ENCODE peak calls at places on chromosome 11, in five cellular contexts. One of them, this sample, is unnamed.

GRCh38 chr11:130299978-130300377 is 14.7 kb downstream of the ZBTB44 start:
- DNase-seq in cardiac muscle cell: no peak
- DNase-seq in A549: no peak
- DNase-seq in psoas muscle: no peak
- DNase-seq in heart left ventricle: no peak
- DNase-seq in this sample: no peak

GRCh38 chr11:128796275-128796674 is 70.8 kb downstream of the KCNJ1 start:
- DNase-seq in psoas muscle: no peak
- DNase-seq in cardiac muscle cell: peak; percentile 42
- DNase-seq in heart left ventricle: no peak
- DNase-seq in A549: no peak
- DNase-seq in this sample: no peak

GRCh38 chr11:56706486-56706885 is 7.6 kb downstream of the OR9G1 start:
- DNase-seq in cardiac muscle cell: no peak
- DNase-seq in psoas muscle: no peak
- DNase-seq in A549: no peak
- DNase-seq in heart left ventricle: no peak
- DNase-seq in this sample: no peak

GRCh38 chr11:88103337-88104206 is 71.7 kb downstream of the RAB38 start:
- DNase-seq in psoas muscle: no peak
- DNase-seq in cardiac muscle cell: peak; percentile 77
- DNase-seq in heart left ventricle: peak; percentile 8
- DNase-seq in A549: peak; percentile 58
- DNase-seq in this sample: no peak

GRCh38 chr11:126162286-126163030 is 49.0 kb downstream of the RPUSD4 start:
- DNase-seq in heart left ventricle: no peak
- DNase-seq in psoas muscle: no peak
- DNase-seq in A549: no peak
- DNase-seq in cardiac muscle cell: no peak
- DNase-seq in this sample: no peak

GRCh38 chr11:61971177-61972111 is 4.0 kb upstream of the FTH1 start:
- DNase-seq in A549: peak; percentile 88
- DNase-seq in heart left ventricle: peak; percentile 99
- DNase-seq in psoas muscle: peak; percentile 98
- DNase-seq in cardiac muscle cell: peak; percentile 100
- DNase-seq in this sample: peak; percentile 98

GRCh38 chr11:101446726-101447125 is 137.1 kb downstream of the TRPC6 start:
- DNase-seq in psoas muscle: no peak
- DNase-seq in heart left ventricle: no peak
- DNase-seq in A549: no peak
- DNase-seq in cardiac muscle cell: no peak
- DNase-seq in this sample: no peak

GRCh38 chr11:92550411-92550810 is 325.8 kb downstream of the FAT3 start:
- DNase-seq in psoas muscle: no peak
- DNase-seq in A549: no peak
- DNase-seq in cardiac muscle cell: no peak
- DNase-seq in heart left ventricle: peak; percentile 10
- DNase-seq in this sample: no peak

GRCh38 chr11:90134420-90135003 is at the start of gene NAALAD2:
- DNase-seq in cardiac muscle cell: peak; percentile 80
- DNase-seq in heart left ventricle: peak; percentile 22
- DNase-seq in A549: peak; percentile 2
- DNase-seq in psoas muscle: peak; percentile 39
- DNase-seq in this sample: peak; percentile 3

GRCh38 chr11:65488273-65489058 is 10.4 kb upstream of the MALAT1 start:
- DNase-seq in cardiac muscle cell: peak; percentile 57
- DNase-seq in A549: no peak
- DNase-seq in psoas muscle: peak; percentile 65
- DNase-seq in heart left ventricle: peak; percentile 50
- DNase-seq in this sample: peak; percentile 14

GRCh38 chr11:95985174-95985808 is 61.4 kb upstream of the MTMR2 start:
- DNase-seq in cardiac muscle cell: peak; percentile 56
- DNase-seq in psoas muscle: no peak
- DNase-seq in A549: no peak
- DNase-seq in heart left ventricle: no peak
- DNase-seq in this sample: no peak

GRCh38 chr11:67698247-67698646 is 23.8 kb upstream of the ALDH3B2 start:
- DNase-seq in A549: peak; percentile 34
- DNase-seq in cardiac muscle cell: no peak
- DNase-seq in heart left ventricle: no peak
- DNase-seq in psoas muscle: no peak
- DNase-seq in this sample: no peak

GRCh38 chr11:106986261-106986660 is 32.0 kb downstream of the GUCY1A2 start:
- DNase-seq in cardiac muscle cell: peak; percentile 59
- DNase-seq in A549: no peak
- DNase-seq in psoas muscle: no peak
- DNase-seq in heart left ventricle: no peak
- DNase-seq in this sample: no peak

GRCh38 chr11:95991545-95991944 is 67.6 kb upstream of the MTMR2 start:
- DNase-seq in A549: no peak
- DNase-seq in heart left ventricle: no peak
- DNase-seq in cardiac muscle cell: no peak
- DNase-seq in psoas muscle: no peak
- DNase-seq in this sample: no peak

GRCh38 chr11:16739326-16739875 is 954 bp downstream of the C11orf58 start:
- DNase-seq in cardiac muscle cell: peak; percentile 46
- DNase-seq in A549: peak; percentile 25
- DNase-seq in heart left ventricle: no peak
- DNase-seq in psoas muscle: no peak
- DNase-seq in this sample: no peak

GRCh38 chr11:116714902-116715301 is 57.9 kb downstream of the BUD13 start:
- DNase-seq in A549: no peak
- DNase-seq in psoas muscle: no peak
- DNase-seq in heart left ventricle: no peak
- DNase-seq in cardiac muscle cell: no peak
- DNase-seq in this sample: no peak

GRCh38 chr11:2885676-2886081 is at the start of gene CDKN1C:
- DNase-seq in psoas muscle: peak; percentile 89
- DNase-seq in cardiac muscle cell: peak; percentile 93
- DNase-seq in heart left ventricle: peak; percentile 89
- DNase-seq in A549: peak; percentile 78
- DNase-seq in this sample: peak; percentile 82

GRCh38 chr11:95502522-95502921 is 271.5 kb upstream of the SESN3 start:
- DNase-seq in heart left ventricle: no peak
- DNase-seq in psoas muscle: no peak
- DNase-seq in A549: no peak
- DNase-seq in cardiac muscle cell: no peak
- DNase-seq in this sample: no peak

GRCh38 chr11:72223615-72224586 is 666 bp upstream of the INPPL1 start:
- DNase-seq in cardiac muscle cell: peak; percentile 77
- DNase-seq in heart left ventricle: peak; percentile 81
- DNase-seq in A549: no peak
- DNase-seq in psoas muscle: peak; percentile 79
- DNase-seq in this sample: peak; percentile 74

GRCh38 chr11:16148301-16148787 is 208.0 kb downstream of the SOX6 start:
- DNase-seq in psoas muscle: no peak
- DNase-seq in A549: no peak
- DNase-seq in heart left ventricle: peak; percentile 23
- DNase-seq in cardiac muscle cell: peak; percentile 61
- DNase-seq in this sample: no peak

GRCh38 chr11:17256512-17256911 is 20.0 kb upstream of the NUCB2 start:
- DNase-seq in heart left ventricle: no peak
- DNase-seq in cardiac muscle cell: peak; percentile 98
- DNase-seq in psoas muscle: no peak
- DNase-seq in A549: no peak
- DNase-seq in this sample: no peak

GRCh38 chr11:9756878-9757277 is 93.0 kb downstream of the SWAP70 start:
- DNase-seq in psoas muscle: no peak
- DNase-seq in A549: no peak
- DNase-seq in cardiac muscle cell: no peak
- DNase-seq in heart left ventricle: no peak
- DNase-seq in this sample: no peak

GRCh38 chr11:9759519-9760179 is 95.8 kb downstream of the SWAP70 start:
- DNase-seq in heart left ventricle: peak; percentile 81
- DNase-seq in A549: peak; percentile 93
- DNase-seq in cardiac muscle cell: peak; percentile 97
- DNase-seq in psoas muscle: peak; percentile 88
- DNase-seq in this sample: peak; percentile 90

GRCh38 chr11:9760180-9760550 is 96.3 kb downstream of the SWAP70 start:
- DNase-seq in heart left ventricle: peak; percentile 91
- DNase-seq in cardiac muscle cell: peak; percentile 97
- DNase-seq in A549: no peak
- DNase-seq in psoas muscle: peak; percentile 92
- DNase-seq in this sample: peak; percentile 72

GRCh38 chr11:9757809-9758675 is 94.2 kb downstream of the SWAP70 start:
- DNase-seq in heart left ventricle: peak; percentile 91
- DNase-seq in psoas muscle: peak; percentile 89
- DNase-seq in A549: peak; percentile 92
- DNase-seq in cardiac muscle cell: peak; percentile 86
- DNase-seq in this sample: peak; percentile 67

GRCh38 chr11:9758676-9759518 is 95.0 kb downstream of the SWAP70 start:
- DNase-seq in psoas muscle: peak; percentile 87
- DNase-seq in heart left ventricle: peak; percentile 84
- DNase-seq in A549: peak; percentile 71
- DNase-seq in cardiac muscle cell: peak; percentile 90
- DNase-seq in this sample: peak; percentile 57
- H3K4me1 ChIP-seq in psoas muscle: peaks cover 21% of the 10 kb centered on the region
- H3K4me1 ChIP-seq in heart left ventricle: peaks cover 4% of the 10 kb centered on the region
- H3K4me1 ChIP-seq in A549: peaks cover 36% of the 10 kb centered on the region
- H3K4me1 ChIP-seq in cardiac muscle cell: peaks cover 28% of the 10 kb centered on the region
- H3K4me1 ChIP-seq in this sample: peaks cover 18% of the 10 kb centered on the region

DNA sequence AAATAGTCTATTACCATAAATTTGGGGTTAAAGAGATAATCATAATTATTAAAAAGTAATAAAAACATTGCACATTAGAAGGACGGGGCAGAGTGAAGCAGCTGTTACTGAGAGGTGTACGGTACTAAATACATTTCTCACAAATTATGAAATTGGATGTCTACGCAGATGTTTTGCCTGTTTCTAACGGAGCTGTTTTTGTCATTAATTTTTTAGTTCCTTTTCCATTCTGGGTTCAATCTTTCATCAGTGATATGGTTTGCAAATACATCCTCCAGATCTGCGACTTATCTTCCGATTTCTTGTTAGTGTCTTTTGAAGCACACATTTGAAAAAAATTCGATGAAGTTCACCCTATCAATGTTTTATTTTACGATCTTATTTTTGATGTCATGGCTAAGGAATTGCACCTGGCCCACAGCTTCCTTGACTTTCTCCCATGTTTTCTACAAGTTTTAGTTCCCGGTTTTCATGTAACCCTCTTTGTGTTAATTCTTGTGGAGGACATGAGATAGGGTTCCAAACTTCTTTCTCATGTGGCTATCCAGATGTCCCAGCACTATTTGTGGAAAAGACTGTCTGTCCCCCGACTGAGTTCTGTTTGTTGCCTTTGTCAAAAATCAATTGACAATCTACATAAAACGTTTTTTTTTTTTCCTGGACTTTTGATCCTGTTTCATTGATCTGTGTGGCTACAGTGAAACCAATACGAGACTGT is 21.3 kb upstream of the KRTAP5-6 start:
- DNase-seq in A549: no peak
- DNase-seq in cardiac muscle cell: no peak
- DNase-seq in psoas muscle: no peak
- DNase-seq in heart left ventricle: no peak
- DNase-seq in this sample: no peak
- H3K4me3 ChIP-seq in A549: no peak overlapping the region
- H3K4me3 ChIP-seq in cardiac muscle cell: no peak overlapping the region
- H3K4me3 ChIP-seq in psoas muscle: no peak overlapping the region
- H3K4me3 ChIP-seq in heart left ventricle: no peak overlapping the region
- H3K4me3 ChIP-seq in this sample: no peak overlapping the region

GRCh38 chr11:1870721-1871466 is 18.0 kb downstream of the LSP1 start:
- DNase-seq in heart left ventricle: no peak
- DNase-seq in cardiac muscle cell: no peak
- DNase-seq in psoas muscle: peak; percentile 55
- DNase-seq in A549: no peak
- DNase-seq in this sample: no peak

GRCh38 chr11:1873048-1873812 is 18.5 kb downstream of the PRR33 start:
- DNase-seq in psoas muscle: peak; percentile 34
- DNase-seq in A549: no peak
- DNase-seq in cardiac muscle cell: peak; percentile 63
- DNase-seq in heart left ventricle: no peak
- DNase-seq in this sample: no peak

GRCh38 chr11:1870326-1870696 is 17.4 kb downstream of the LSP1 start:
- DNase-seq in psoas muscle: no peak
- DNase-seq in cardiac muscle cell: no peak
- DNase-seq in A549: no peak
- DNase-seq in heart left ventricle: no peak
- DNase-seq in this sample: no peak

GRCh38 chr11:1871531-1871930 is 18.6 kb downstream of the LSP1 start:
- DNase-seq in psoas muscle: no peak
- DNase-seq in cardiac muscle cell: no peak
- DNase-seq in A549: no peak
- DNase-seq in heart left ventricle: no peak
- DNase-seq in this sample: no peak

DNA sequence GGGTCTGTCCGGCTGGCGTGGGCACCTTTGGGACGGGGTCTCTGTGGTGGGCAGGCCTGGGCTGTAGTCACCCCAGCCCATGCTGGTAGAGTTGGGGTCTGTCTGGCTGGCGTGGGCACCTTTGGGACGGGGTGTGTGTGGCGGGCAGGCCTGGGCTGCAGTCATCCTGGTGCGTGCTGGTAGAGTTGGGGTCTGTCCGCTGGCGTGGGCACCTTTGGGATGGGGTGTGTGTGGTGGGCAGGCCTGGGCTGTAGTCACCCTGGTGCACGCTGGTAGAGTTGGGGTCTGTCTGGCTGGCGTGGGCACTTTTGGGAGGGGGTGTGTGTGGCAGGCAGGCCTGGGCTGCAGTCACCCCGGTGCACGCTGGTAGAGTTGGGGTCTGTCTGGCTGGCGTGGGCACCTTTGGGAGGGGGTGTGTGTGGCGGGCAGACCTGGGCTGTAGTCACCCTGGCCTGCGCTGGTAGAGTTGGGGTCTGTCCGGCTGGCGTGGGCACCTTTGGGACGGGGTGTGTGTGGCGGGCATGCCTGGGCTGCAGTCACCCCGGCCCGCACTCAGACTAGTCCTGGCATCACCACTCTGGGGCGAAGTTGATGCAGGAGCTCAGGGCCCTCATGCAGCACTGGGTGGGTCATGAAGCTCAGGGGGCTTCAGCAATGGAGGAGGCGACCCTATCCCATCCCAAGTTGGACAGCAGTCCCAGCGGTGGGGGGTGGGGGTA is 19.3 kb downstream of the PRR33 start:
- DNase-seq in A549: no peak
- DNase-seq in cardiac muscle cell: no peak
- DNase-seq in heart left ventricle: no peak
- DNase-seq in psoas muscle: peak; percentile 18
- DNase-seq in this sample: peak; percentile 10
- H3K4me1 ChIP-seq in A549: peaks cover 35% of the 10 kb centered on the region
- H3K4me1 ChIP-seq in cardiac muscle cell: no peaks in the 10 kb centered on the region
- H3K4me1 ChIP-seq in heart left ventricle: peaks cover 11% of the 10 kb centered on the region
- H3K4me1 ChIP-seq in psoas muscle: peaks cover 12% of the 10 kb centered on the region
- H3K4me1 ChIP-seq in this sample: peaks cover 5% of the 10 kb centered on the region

GRCh38 chr11:43734256-43734655 is 53.7 kb downstream of the HSD17B12 start:
- DNase-seq in psoas muscle: no peak
- DNase-seq in cardiac muscle cell: no peak
- DNase-seq in heart left ventricle: no peak
- DNase-seq in A549: no peak
- DNase-seq in this sample: no peak

GRCh38 chr11:43736502-43737193 is 56.1 kb downstream of the HSD17B12 start:
- DNase-seq in heart left ventricle: no peak
- DNase-seq in A549: no peak
- DNase-seq in cardiac muscle cell: peak; percentile 75
- DNase-seq in psoas muscle: no peak
- DNase-seq in this sample: no peak

GRCh38 chr11:43737194-43737575 is 56.6 kb downstream of the HSD17B12 start:
- DNase-seq in heart left ventricle: no peak
- DNase-seq in psoas muscle: no peak
- DNase-seq in A549: no peak
- DNase-seq in cardiac muscle cell: no peak
- DNase-seq in this sample: no peak

GRCh38 chr11:43735115-43735514 is 54.6 kb downstream of the HSD17B12 start:
- DNase-seq in cardiac muscle cell: no peak
- DNase-seq in heart left ventricle: no peak
- DNase-seq in A549: no peak
- DNase-seq in psoas muscle: no peak
- DNase-seq in this sample: no peak

GRCh38 chr11:43735931-43736330 is 55.4 kb downstream of the HSD17B12 start:
- DNase-seq in A549: no peak
- DNase-seq in heart left ventricle: no peak
- DNase-seq in cardiac muscle cell: peak; percentile 41
- DNase-seq in psoas muscle: no peak
- DNase-seq in this sample: no peak
- H3K4me3 ChIP-seq in A549: no peak overlapping the region
- H3K4me3 ChIP-seq in heart left ventricle: no peak overlapping the region
- H3K4me3 ChIP-seq in cardiac muscle cell: peak overlapping the region; percentile 18
- H3K4me3 ChIP-seq in psoas muscle: no peak overlapping the region
- H3K4me3 ChIP-seq in this sample: no peak overlapping the region

This sample was measured in gastrocnemius medialis.